ENCODE peak calls at places on chromosomes 3 and 15, in six cellular contexts. One of them, this sample, is unnamed.

GRCh38 chr3:104598848-104599501 is 767.7 kb upstream of the ALCAM start:
- DNase-seq in kidney: no peak
- DNase-seq in B cell: no peak
- DNase-seq in adrenal gland: no peak
- DNase-seq in PC-3: peak
- DNase-seq in BJ: no peak
- DNase-seq in this sample: no peak

GRCh38 chr3:28726840-28727239 is 378.2 kb upstream of the AZI2 start:
- DNase-seq in kidney: no peak
- DNase-seq in B cell: no peak
- DNase-seq in adrenal gland: peak
- DNase-seq in PC-3: peak
- DNase-seq in BJ: no peak
- DNase-seq in this sample: peak

GRCh38 chr3:158792709-158793108 is 9.1 kb upstream of the MFSD1 start:
- DNase-seq in kidney: no peak
- DNase-seq in B cell: no peak
- DNase-seq in adrenal gland: peak
- DNase-seq in PC-3: peak
- DNase-seq in BJ: peak
- DNase-seq in this sample: no peak

GRCh38 chr3:141972394-141972793 is 96.0 kb downstream of the ATP1B3 start:
- DNase-seq in kidney: no peak
- DNase-seq in B cell: no peak
- DNase-seq in adrenal gland: no peak
- DNase-seq in PC-3: no peak
- DNase-seq in BJ: no peak
- DNase-seq in this sample: no peak

GRCh38 chr3:63278171-63278999 is at the start of gene SYNPR:
- DNase-seq in kidney: peak
- DNase-seq in B cell: no peak
- DNase-seq in adrenal gland: no peak
- DNase-seq in PC-3: no peak
- DNase-seq in BJ: no peak
- DNase-seq in this sample: no peak

GRCh38 chr3:189118896-189119295 is 52.9 kb upstream of the TPRG1 start:
- DNase-seq in kidney: no peak
- DNase-seq in B cell: no peak
- DNase-seq in adrenal gland: no peak
- DNase-seq in PC-3: no peak
- DNase-seq in BJ: no peak
- DNase-seq in this sample: no peak

GRCh38 chr3:172096881-172097420 is 57.6 kb downstream of the FNDC3B start:
- DNase-seq in kidney: no peak
- DNase-seq in B cell: no peak
- DNase-seq in adrenal gland: no peak
- DNase-seq in PC-3: peak
- DNase-seq in BJ: peak
- DNase-seq in this sample: no peak

GRCh38 chr15:100831466-100831865 is 48.2 kb upstream of the ALDH1A3 start:
- DNase-seq in kidney: no peak
- DNase-seq in B cell: no peak
- DNase-seq in adrenal gland: no peak
- DNase-seq in PC-3: no peak
- DNase-seq in BJ: no peak
- DNase-seq in this sample: no peak

GRCh38 chr15:78131295-78132021 is at the start of gene CIB2:
- DNase-seq in kidney: peak
- DNase-seq in B cell: peak
- DNase-seq in adrenal gland: peak
- DNase-seq in PC-3: peak
- DNase-seq in BJ: no peak
- DNase-seq in this sample: peak

GRCh38 chr15:59570364-59570763 is 41.2 kb upstream of the GCNT3 start:
- DNase-seq in kidney: no peak
- DNase-seq in B cell: no peak
- DNase-seq in adrenal gland: no peak
- DNase-seq in PC-3: peak
- DNase-seq in BJ: no peak
- DNase-seq in this sample: no peak

GRCh38 chr3:13708301-13708700 is 159.4 kb downstream of the FBLN2 start:
- DNase-seq in kidney: peak
- DNase-seq in B cell: peak
- DNase-seq in adrenal gland: no peak
- DNase-seq in PC-3: no peak
- DNase-seq in BJ: no peak
- DNase-seq in this sample: no peak

GRCh38 chr3:151843275-151843674 is 29.4 kb downstream of the AADAC start:
- DNase-seq in kidney: no peak
- DNase-seq in B cell: no peak
- DNase-seq in adrenal gland: no peak
- DNase-seq in PC-3: no peak
- DNase-seq in BJ: no peak
- DNase-seq in this sample: no peak

GRCh38 chr3:150945226-150945625 is 27.3 kb downstream of the CLRN1 start:
- DNase-seq in kidney: no peak
- DNase-seq in B cell: no peak
- DNase-seq in adrenal gland: peak
- DNase-seq in PC-3: peak
- DNase-seq in BJ: no peak
- DNase-seq in this sample: no peak

GRCh38 chr15:45829336-45830153 is 194.7 kb downstream of the SQOR start:
- DNase-seq in kidney: no peak
- DNase-seq in B cell: no peak
- DNase-seq in adrenal gland: no peak
- DNase-seq in PC-3: no peak
- DNase-seq in BJ: no peak
- DNase-seq in this sample: no peak

GRCh38 chr3:99626415-99626788 is 12.0 kb upstream of the COL8A1 start:
- DNase-seq in kidney: no peak
- DNase-seq in B cell: no peak
- DNase-seq in adrenal gland: no peak
- DNase-seq in PC-3: no peak
- DNase-seq in BJ: no peak
- DNase-seq in this sample: no peak

GRCh38 chr3:183638092-183638644 is 2.7 kb downstream of the KLHL24 start:
- DNase-seq in kidney: no peak
- DNase-seq in B cell: no peak
- DNase-seq in adrenal gland: no peak
- DNase-seq in PC-3: peak
- DNase-seq in BJ: no peak
- DNase-seq in this sample: no peak

GRCh38 chr3:188978772-188979171 is 193.0 kb upstream of the TPRG1 start:
- DNase-seq in kidney: no peak
- DNase-seq in B cell: no peak
- DNase-seq in adrenal gland: peak
- DNase-seq in PC-3: peak
- DNase-seq in BJ: no peak
- DNase-seq in this sample: no peak

GRCh38 chr3:143604402-143604801 is 243.9 kb downstream of the SLC9A9 start:
- DNase-seq in kidney: no peak
- DNase-seq in B cell: no peak
- DNase-seq in adrenal gland: no peak
- DNase-seq in PC-3: no peak
- DNase-seq in BJ: no peak
- DNase-seq in this sample: no peak

GRCh38 chr3:107877936-107878335 is 212.9 kb downstream of the CD47 start:
- DNase-seq in kidney: no peak
- DNase-seq in B cell: no peak
- DNase-seq in adrenal gland: no peak
- DNase-seq in PC-3: no peak
- DNase-seq in BJ: no peak
- DNase-seq in this sample: no peak

GRCh38 chr3:132554437-132554836 is 42.6 kb upstream of the ACKR4 start:
- DNase-seq in kidney: no peak
- DNase-seq in B cell: no peak
- DNase-seq in adrenal gland: no peak
- DNase-seq in PC-3: peak
- DNase-seq in BJ: no peak
- DNase-seq in this sample: no peak

GRCh38 chr3:52439426-52440248 is 5.3 kb downstream of the SEMA3G start:
- DNase-seq in kidney: peak
- DNase-seq in B cell: peak
- DNase-seq in adrenal gland: no peak
- DNase-seq in PC-3: no peak
- DNase-seq in BJ: no peak
- DNase-seq in this sample: no peak

GRCh38 chr3:5194801-5195509 is 7.4 kb downstream of the EDEM1 start:
- DNase-seq in kidney: no peak
- DNase-seq in B cell: peak
- DNase-seq in adrenal gland: peak
- DNase-seq in PC-3: peak
- DNase-seq in BJ: peak
- DNase-seq in this sample: no peak

GRCh38 chr3:112333002-112333385 is at the start of gene CD200:
- DNase-seq in kidney: peak
- DNase-seq in B cell: no peak
- DNase-seq in adrenal gland: peak
- DNase-seq in PC-3: no peak
- DNase-seq in BJ: no peak
- DNase-seq in this sample: peak

GRCh38 chr15:69914960-69915359 is 182.8 kb downstream of the TLE3 start:
- DNase-seq in kidney: no peak
- DNase-seq in B cell: no peak
- DNase-seq in adrenal gland: peak
- DNase-seq in PC-3: no peak
- DNase-seq in BJ: no peak
- DNase-seq in this sample: no peak

GRCh38 chr3:40079203-40079844 is 230.2 kb upstream of the EIF1B start:
- DNase-seq in kidney: no peak
- DNase-seq in B cell: no peak
- DNase-seq in adrenal gland: no peak
- DNase-seq in PC-3: peak
- DNase-seq in BJ: peak
- DNase-seq in this sample: no peak

GRCh38 chr3:107796786-107797185 is 274.0 kb downstream of the BBX start:
- DNase-seq in kidney: no peak
- DNase-seq in B cell: no peak
- DNase-seq in adrenal gland: no peak
- DNase-seq in PC-3: no peak
- DNase-seq in BJ: no peak
- DNase-seq in this sample: no peak

GRCh38 chr3:149971403-149972075 is 844 bp upstream of the PFN2 start:
- DNase-seq in kidney: peak
- DNase-seq in B cell: no peak
- DNase-seq in adrenal gland: peak
- DNase-seq in PC-3: peak
- DNase-seq in BJ: no peak
- DNase-seq in this sample: peak

GRCh38 chr3:169929830-169930519 is 18.6 kb downstream of the SAMD7 start:
- DNase-seq in kidney: no peak
- DNase-seq in B cell: peak
- DNase-seq in adrenal gland: no peak
- DNase-seq in PC-3: peak
- DNase-seq in BJ: no peak
- DNase-seq in this sample: peak

GRCh38 chr3:52769786-52770445 is 824 bp downstream of the NEK4 start:
- DNase-seq in kidney: no peak
- DNase-seq in B cell: no peak
- DNase-seq in adrenal gland: no peak
- DNase-seq in PC-3: no peak
- DNase-seq in BJ: no peak
- DNase-seq in this sample: no peak

GRCh38 chr15:73936181-73936580 is 9.9 kb downstream of the LOXL1 start:
- DNase-seq in kidney: peak
- DNase-seq in B cell: no peak
- DNase-seq in adrenal gland: no peak
- DNase-seq in PC-3: no peak
- DNase-seq in BJ: no peak
- DNase-seq in this sample: no peak
- TF ChIP-seq CTCF in kidney: peak
- TF ChIP-seq CTCF in B cell: no peak
- TF ChIP-seq CTCF in adrenal gland: no peak
- TF ChIP-seq CTCF in PC-3: no peak
- TF ChIP-seq CTCF in BJ: peak
- TF ChIP-seq CTCF in this sample: no peak

DNA sequence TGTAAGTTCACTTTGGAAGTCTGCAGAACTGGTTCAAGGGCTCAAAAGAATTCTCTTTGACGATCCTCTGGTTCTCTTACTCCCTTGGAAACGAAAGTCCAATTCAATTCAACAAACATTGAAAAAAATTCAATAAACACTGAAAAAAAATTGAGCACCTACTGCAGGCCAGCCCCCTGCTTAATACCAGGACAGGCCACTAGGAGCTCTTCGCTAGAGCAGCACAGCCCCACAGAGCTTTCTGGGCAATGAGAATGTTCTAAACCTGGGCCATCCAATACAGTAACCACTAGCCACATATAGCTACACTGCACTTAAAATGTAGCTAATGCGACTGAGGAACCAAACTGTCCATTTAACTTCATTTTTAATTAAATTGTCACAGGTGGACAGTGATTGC is 50.4 kb upstream of the DCLK3 start:
- DNase-seq in kidney: no peak
- DNase-seq in B cell: no peak
- DNase-seq in adrenal gland: no peak
- DNase-seq in PC-3: no peak
- DNase-seq in BJ: no peak
- DNase-seq in this sample: no peak
- TF ChIP-seq CTCF in kidney: no peak
- TF ChIP-seq CTCF in B cell: no peak
- TF ChIP-seq CTCF in adrenal gland: no peak
- TF ChIP-seq CTCF in PC-3: peak
- TF ChIP-seq CTCF in BJ: no peak
- TF ChIP-seq CTCF in this sample: no peak

GRCh38 chr15:31102049-31102321 is 460 bp upstream of the TRPM1 start:
- DNase-seq in kidney: no peak
- DNase-seq in B cell: no peak
- DNase-seq in adrenal gland: no peak
- DNase-seq in PC-3: no peak
- DNase-seq in BJ: no peak
- DNase-seq in this sample: peak

GRCh38 chr15:31100738-31101137 is 787 bp downstream of the TRPM1 start:
- DNase-seq in kidney: no peak
- DNase-seq in B cell: no peak
- DNase-seq in adrenal gland: no peak
- DNase-seq in PC-3: no peak
- DNase-seq in BJ: no peak
- DNase-seq in this sample: peak

GRCh38 chr15:31104048-31104447 is 2.5 kb upstream of the TRPM1 start:
- DNase-seq in kidney: no peak
- DNase-seq in B cell: no peak
- DNase-seq in adrenal gland: no peak
- DNase-seq in PC-3: no peak
- DNase-seq in BJ: no peak
- DNase-seq in this sample: no peak

GRCh38 chr15:31101262-31102048 is at the start of gene TRPM1:
- DNase-seq in kidney: no peak
- DNase-seq in B cell: no peak
- DNase-seq in adrenal gland: no peak
- DNase-seq in PC-3: no peak
- DNase-seq in BJ: no peak
- DNase-seq in this sample: peak

GRCh38 chr15:31102374-31103342 is 1.1 kb upstream of the TRPM1 start:
- DNase-seq in kidney: no peak
- DNase-seq in B cell: no peak
- DNase-seq in adrenal gland: no peak
- DNase-seq in PC-3: no peak
- DNase-seq in BJ: no peak
- DNase-seq in this sample: no peak
- TF ChIP-seq CTCF in kidney: no peak
- TF ChIP-seq CTCF in B cell: no peak
- TF ChIP-seq CTCF in adrenal gland: no peak
- TF ChIP-seq CTCF in PC-3: no peak
- TF ChIP-seq CTCF in BJ: no peak
- TF ChIP-seq CTCF in this sample: no peak

GRCh38 chr3:8279476-8279875 is 222.1 kb upstream of the LMCD1 start:
- DNase-seq in kidney: no peak
- DNase-seq in B cell: no peak
- DNase-seq in adrenal gland: no peak
- DNase-seq in PC-3: no peak
- DNase-seq in BJ: no peak
- DNase-seq in this sample: no peak
- TF ChIP-seq CTCF in kidney: no peak
- TF ChIP-seq CTCF in B cell: no peak
- TF ChIP-seq CTCF in adrenal gland: no peak
- TF ChIP-seq CTCF in PC-3: no peak
- TF ChIP-seq CTCF in BJ: no peak
- TF ChIP-seq CTCF in this sample: no peak

This sample was measured in GM20000.